ENCODE peak calls at places on chromosome 18, in nine cellular contexts. S is NT2/D1, L is activated T-cell treated with anti-CD3 and anti-CD28 coated beads for 24 hours, P is ACHN, I is H54, C is brain microvascular endothelial cell, W is NCI-H1105, Y is HCT116, N is GM10248. E is an unnamed sample.

GRCh38 chr18:54684786-54685185 is 93.7 kb downstream of the DYNAP start:
- DNase-seq in P (no peak), Y (no peak), S (no peak), I (peak; percentile 15), C (peak; percentile 66), W (no peak), N (no peak), L (no peak), E (no peak)

GRCh38 chr18:46829947-46830346 is 73.1 kb upstream of the ST8SIA5 start:
- DNase-seq in L (no peak), P (no peak), S (no peak), N (no peak), W (no peak), I (no peak), C (no peak), Y (no peak), E (no peak)

GRCh38 chr18:28176674-28176932 is 327 bp downstream of the CDH2 start:
- DNase-seq in Y (no peak), L (no peak), I (no peak), W (no peak), N (no peak), C (no peak), P (peak; percentile 8), S (no peak), E (no peak)

GRCh38 chr18:78547817-78548216 is 431.8 kb upstream of the SALL3 start:
- DNase-seq in W (no peak), C (no peak), I (no peak), N (no peak), P (no peak), Y (no peak), L (no peak), S (no peak), E (no peak)

GRCh38 chr18:1026930-1027329 is 122.3 kb downstream of the ADCYAP1 start:
- DNase-seq in P (no peak), S (no peak), W (no peak), L (no peak), N (no peak), I (no peak), Y (no peak), C (no peak), E (no peak)

GRCh38 chr18:56112013-56112749 is 524.2 kb upstream of the TCF4 start:
- DNase-seq in I (no peak), N (peak; percentile 17), C (peak; percentile 63), Y (no peak), W (no peak), P (no peak), L (no peak), S (no peak), E (peak; percentile 67)

GRCh38 chr18:3806656-3807055 is 356.7 kb downstream of the TGIF1 start:
- DNase-seq in L (no peak), C (no peak), W (no peak), Y (no peak), I (no peak), P (no peak), S (no peak), N (no peak), E (no peak)

GRCh38 chr18:47204908-47205522 is 28.9 kb upstream of the IER3IP1 start:
- DNase-seq in P (peak; percentile 45), Y (peak; percentile 29), I (no peak), L (no peak), N (peak; percentile 26), S (peak; percentile 33), W (peak; percentile 35), C (peak; percentile 41), E (peak; percentile 9)

GRCh38 chr18:67875057-67875456 is 358.5 kb upstream of the DSEL start:
- DNase-seq in P (no peak), Y (no peak), N (no peak), L (no peak), W (no peak), I (no peak), S (no peak), C (no peak), E (no peak)

GRCh38 chr18:8121942-8122480 is 487.2 kb upstream of the RAB12 start:
- DNase-seq in S (peak; percentile 15), P (peak; percentile 73), C (peak; percentile 92), W (no peak), L (no peak), N (no peak), I (no peak), Y (peak; percentile 33), E (no peak)

GRCh38 chr18:32847719-32848118 is 74.9 kb upstream of the KLHL14 start:
- DNase-seq in L (no peak), S (peak; percentile 54), Y (no peak), W (no peak), C (no peak), I (no peak), N (no peak), P (no peak), E (no peak)

GRCh38 chr18:77052656-77053309 is 79.8 kb downstream of the MBP start:
- DNase-seq in W (no peak), S (no peak), L (no peak), P (no peak), I (no peak), Y (no peak), C (no peak), N (no peak), E (peak; percentile 70)

GRCh38 chr18:74610216-74610615 is 12.5 kb downstream of the ZNF407 start:
- DNase-seq in N (no peak), S (no peak), P (no peak), Y (no peak), L (no peak), I (no peak), C (no peak), W (no peak), E (no peak)

GRCh38 chr18:46167971-46168370 is 63.8 kb downstream of the HAUS1 start:
- DNase-seq in L (no peak), W (no peak), N (peak; percentile 73), Y (no peak), S (no peak), I (no peak), C (no peak), P (no peak), E (peak; percentile 81)

GRCh38 chr18:58886864-58887612 is 22.4 kb downstream of the ZNF532 start:
- DNase-seq in S (no peak), I (no peak), C (no peak), L (no peak), N (no peak), W (no peak), P (no peak), Y (no peak), E (no peak)

GRCh38 chr18:78021196-78021595 is 771.5 kb downstream of the GALR1 start:
- DNase-seq in Y (no peak), P (no peak), W (no peak), N (no peak), L (no peak), C (no peak), S (no peak), I (no peak), E (no peak)

GRCh38 chr18:68608861-68609465 is 105.9 kb downstream of the TMX3 start:
- DNase-seq in C (no peak), S (no peak), Y (no peak), P (no peak), N (no peak), L (no peak), I (no peak), W (no peak), E (no peak)

GRCh38 chr18:79510731-79511141 is 115.0 kb downstream of the NFATC1 start:
- DNase-seq in W (no peak), N (no peak), Y (no peak), S (no peak), L (no peak), I (no peak), P (no peak), C (no peak), E (no peak)

GRCh38 chr18:48165104-48165866 is 234.8 kb upstream of the SMAD2 start:
- DNase-seq in S (no peak), I (no peak), W (no peak), N (no peak), Y (no peak), C (no peak), L (no peak), P (no peak), E (no peak)

GRCh38 chr18:9988665-9989064 is 74.8 kb downstream of the VAPA start:
- DNase-seq in Y (no peak), I (no peak), L (no peak), P (no peak), C (no peak), S (no peak), W (no peak), N (no peak), E (no peak)

GRCh38 chr18:70172225-70172624 is 33.3 kb downstream of the RTTN start:
- DNase-seq in N (no peak), W (no peak), P (peak; percentile 25), Y (no peak), C (no peak), S (no peak), L (no peak), I (no peak), E (no peak)

GRCh38 chr18:28723506-28723905 is 546.6 kb upstream of the CDH2 start:
- DNase-seq in I (no peak), W (no peak), S (no peak), Y (no peak), P (no peak), N (no peak), L (no peak), C (no peak), E (no peak)

GRCh38 chr18:10010611-10011015 is 96.8 kb downstream of the VAPA start:
- DNase-seq in Y (no peak), I (no peak), S (no peak), N (no peak), P (peak; percentile 83), W (no peak), C (peak; percentile 45), L (no peak), E (no peak)

GRCh38 chr18:74375999-74376398 is 60.4 kb downstream of the C18orf63 start:
- DNase-seq in L (no peak), C (no peak), P (peak; percentile 92), S (no peak), N (no peak), Y (no peak), I (no peak), W (no peak), E (no peak)

GRCh38 chr18:48781041-48781989 is 169.4 kb downstream of the SMAD7 start:
- DNase-seq in P (no peak), W (no peak), L (no peak), Y (no peak), S (no peak), C (peak; percentile 86), N (no peak), I (no peak), E (peak; percentile 61)

GRCh38 chr18:76679259-76679658 is 143.1 kb upstream of the ZNF236 start:
- DNase-seq in C (no peak), S (no peak), N (no peak), W (no peak), P (no peak), Y (no peak), I (no peak), L (no peak), E (no peak)

GRCh38 chr18:3995476-3996102 is 459.5 kb downstream of the DLGAP1 start:
- DNase-seq in L (peak; percentile 33), W (peak; percentile 7), C (peak; percentile 33), S (peak; percentile 63), I (no peak), P (peak; percentile 73), N (peak; percentile 31), Y (peak; percentile 73), E (peak; percentile 26)

GRCh38 chr18:44673256-44673950 is 7.3 kb upstream of the SETBP1 start:
- DNase-seq in I (no peak), S (no peak), N (no peak), P (no peak), C (no peak), Y (no peak), L (no peak), W (no peak), E (no peak)

GRCh38 chr18:55634545-55634944 is 46.6 kb upstream of the TCF4 start:
- DNase-seq in Y (no peak), S (no peak), P (no peak), L (no peak), C (peak; percentile 11), W (no peak), I (no peak), N (no peak), E (no peak)

GRCh38 chr18:59540819-59541218 is 156.4 kb downstream of the CCBE1 start:
- DNase-seq in Y (no peak), N (no peak), C (peak; percentile 21), I (no peak), P (no peak), W (no peak), S (no peak), L (no peak), E (no peak)

GRCh38 chr18:32511147-32511546 is 40.5 kb upstream of the GAREM1 start:
- DNase-seq in N (no peak), P (no peak), S (no peak), I (no peak), C (no peak), W (no peak), L (no peak), Y (no peak), E (no peak)